ENCODE peak calls at places on chromosomes 6 and 20, in five cellular contexts. J is heart left ventricle, E is HCT116, B is ovary, Y is MM.1S. I is an unnamed sample. For H3K4me1, the result is how much of the 10 kb centered on the place peaks cover.

GRCh38 chr6:30154709-30155521 is 6.1 kb downstream of the TRIM10 start:
- DNase-seq in J (no peak), E (no peak), B (no peak), Y (peak), I (no peak)

GRCh38 chr6:64505312-64505711 is 869.7 kb downstream of the PHF3 start:
- DNase-seq in J (no peak), E (no peak), B (no peak), Y (no peak), I (no peak)

GRCh38 chr20:33744773-33745385 is 13.1 kb downstream of the ZNF341 start:
- DNase-seq in J (no peak), E (no peak), B (no peak), Y (no peak), I (no peak)

GRCh38 chr6:143155681-143156080 is 95.0 kb downstream of the AIG1 start:
- DNase-seq in J (no peak), E (no peak), B (no peak), Y (no peak), I (no peak)

GRCh38 chr6:43900560-43901329 is 130.7 kb downstream of the VEGFA start:
- DNase-seq in J (no peak), E (no peak), B (no peak), Y (no peak), I (no peak)

GRCh38 chr20:61118429-61119224 is 133.4 kb upstream of the CDH4 start:
- DNase-seq in J (no peak), E (no peak), B (no peak), Y (no peak), I (no peak)

GRCh38 chr6:155985660-155986138 is 530.1 kb upstream of the NOX3 start:
- DNase-seq in J (peak), E (no peak), B (no peak), Y (no peak), I (peak)

GRCh38 chr6:51531623-51532022 is 555.8 kb downstream of the PKHD1 start:
- DNase-seq in J (no peak), E (no peak), B (no peak), Y (peak), I (no peak)

GRCh38 chr20:40160151-40160550 is 528.9 kb downstream of the MAFB start:
- DNase-seq in J (peak), E (peak), B (no peak), Y (peak), I (peak)

GRCh38 chr6:147406783-147407182 is 101.7 kb upstream of the SAMD5 start:
- DNase-seq in J (no peak), E (no peak), B (no peak), Y (no peak), I (no peak)

GRCh38 chr6:44788387-44788981 is 401.0 kb downstream of the CDC5L start:
- DNase-seq in J (no peak), E (no peak), B (no peak), Y (no peak), I (no peak)

GRCh38 chr6:43334466-43335095 is 26.0 kb upstream of the CRIP3 start:
- DNase-seq in J (no peak), E (peak), B (no peak), Y (no peak), I (no peak)

GRCh38 chr6:117601811-117602150 is 530 bp downstream of the GOPC start:
- DNase-seq in J (no peak), E (no peak), B (no peak), Y (peak), I (no peak)

GRCh38 chr20:10864076-10864672 is 190.4 kb upstream of the JAG1 start:
- DNase-seq in J (peak), E (peak), B (no peak), Y (no peak), I (peak)

GRCh38 chr20:61830241-61830930 is 235.3 kb downstream of the TAF4 start:
- DNase-seq in J (no peak), E (no peak), B (no peak), Y (no peak), I (no peak)

GRCh38 chr6:160358225-160359119 is 10.3 kb downstream of the SLC22A3 start:
- DNase-seq in J (no peak), E (no peak), B (no peak), Y (no peak), I (no peak)

GRCh38 chr6:7311171-7311570 is 1.8 kb downstream of the SSR1 start:
- DNase-seq in J (no peak), E (no peak), B (no peak), Y (no peak), I (no peak)
- H3K4me3 ChIP-seq in J (no peak), E (peak), B (no peak), Y (peak), I (no peak)

GRCh38 chr20:41577129-41578009 is 40.8 kb downstream of the CHD6 start:
- DNase-seq in J (no peak), E (no peak), B (no peak), Y (no peak), I (no peak)
- H3K4me1 ChIP-seq in J (half or more), E (under half), B (under half), Y (under half), I (half or more)

GRCh38 chr6:19841181-19841580 is 4.0 kb downstream of the ID4 start:
- DNase-seq in J (no peak), E (no peak), B (no peak), Y (no peak), I (no peak)
- H3K4me3 ChIP-seq in J (no peak), E (no peak), B (no peak), Y (no peak), I (no peak)

GRCh38 chr20:32183947-32184635 is 23.5 kb downstream of the PLAGL2 start:
- DNase-seq in J (no peak), E (no peak), B (no peak), Y (no peak), I (no peak)

GRCh38 chr20:32188376-32189122 is 19.0 kb downstream of the PLAGL2 start:
- DNase-seq in J (no peak), E (no peak), B (no peak), Y (no peak), I (no peak)

GRCh38 chr20:32189123-32189410 is 18.5 kb downstream of the PLAGL2 start:
- DNase-seq in J (no peak), E (no peak), B (no peak), Y (no peak), I (no peak)

GRCh38 chr20:32181606-32182005 is 25.9 kb downstream of the PLAGL2 start:
- DNase-seq in J (no peak), E (no peak), B (no peak), Y (no peak), I (no peak)

DNA sequence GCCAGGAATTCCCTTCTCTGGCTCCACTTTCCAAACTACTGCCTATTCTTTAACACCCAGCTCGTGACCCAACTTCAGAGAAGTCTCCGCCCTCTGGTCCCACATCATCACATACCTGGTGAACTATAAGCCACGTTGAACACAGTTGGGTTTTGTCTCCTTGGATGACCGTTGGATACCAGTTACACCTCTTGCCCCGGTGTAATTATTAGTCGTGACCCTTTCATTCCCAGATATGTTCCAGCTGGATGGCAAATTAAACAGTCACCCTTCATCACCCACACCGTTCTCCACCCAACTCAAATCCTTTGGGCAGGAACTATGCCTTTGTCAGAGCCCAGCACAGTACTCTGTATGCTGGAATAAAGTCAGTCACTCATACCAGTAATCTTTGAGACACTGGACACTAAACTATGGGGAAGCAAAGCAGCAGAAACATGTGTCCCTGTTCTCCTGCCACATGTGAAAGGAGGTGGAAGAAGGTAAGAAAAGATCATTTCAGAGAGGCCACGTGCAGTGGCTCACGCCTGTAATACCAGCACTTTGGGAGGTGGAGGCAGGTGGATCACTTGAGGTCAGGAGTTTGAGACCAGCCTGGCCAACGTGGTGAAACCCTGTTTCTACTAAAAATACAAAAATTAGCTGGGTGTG is 22.5 kb downstream of the PLAGL2 start:
- DNase-seq in J (no peak), E (no peak), B (no peak), Y (no peak), I (no peak)
- H3K4me1 ChIP-seq in J (under half), E (under half), B (under half), Y (under half), I (under half)